ENCODE peak calls at places on chromosomes 3 and 15, in ten cellular contexts. D is RPMI7951, M is kidney tubule cell, H is ACHN, N is activated gamma-delta T cell treated with Interleukin-2 at 50 U/mL for 16 hours, O is omental fat pad, Q is bronchial epithelial cell, Y is heart left ventricle, U is GM23338, K is thoracic aorta. R is an unnamed sample.

GRCh38 chr3:158539414-158540014 is 31.5 kb upstream of the MLF1 start:
- DNase-seq in N (peak; percentile 7), H (peak; percentile 66), U (peak; percentile 82), Q (peak; percentile 38), K (no peak), Y (no peak), M (peak; percentile 55), O (peak; percentile 26), D (peak; percentile 55), R (peak; percentile 68)

GRCh38 chr15:82544431-82544830 is 4.2 kb upstream of the RPS17 start:
- DNase-seq in H (no peak), U (no peak), K (no peak), Y (no peak), D (no peak), N (no peak), M (no peak), O (no peak), Q (no peak), R (no peak)

GRCh38 chr15:66798426-66799061 is 96.5 kb downstream of the SMAD6 start:
- DNase-seq in Y (no peak), H (no peak), U (no peak), O (no peak), K (no peak), N (no peak), M (no peak), Q (no peak), D (no peak), R (no peak)

GRCh38 chr15:70066422-70066821 is 31.3 kb downstream of the TLE3 start:
- DNase-seq in D (no peak), Q (no peak), Y (no peak), U (no peak), M (no peak), K (no peak), H (no peak), O (no peak), N (no peak), R (no peak)

GRCh38 chr3:18393906-18394305 is 31.2 kb downstream of the SATB1 start:
- DNase-seq in M (peak; percentile 4), D (peak; percentile 26), Y (no peak), N (no peak), U (no peak), O (no peak), Q (peak; percentile 59), H (no peak), K (no peak), R (peak; percentile 16)

GRCh38 chr15:99438222-99438592 is 127.6 kb upstream of the MEF2A start:
- DNase-seq in U (no peak), Q (no peak), Y (peak; percentile 14), M (no peak), D (no peak), K (no peak), O (no peak), H (no peak), N (peak; percentile 2), R (no peak)

GRCh38 chr3:104273046-104273649 is 1093.6 kb upstream of the ALCAM start:
- DNase-seq in U (peak; percentile 74), K (no peak), M (peak; percentile 54), O (no peak), Y (no peak), H (peak; percentile 57), D (peak; percentile 39), Q (peak; percentile 44), N (no peak), R (peak; percentile 68)

GRCh38 chr15:78225783-78226541 is 8.4 kb downstream of the ACSBG1 start:
- DNase-seq in Q (peak; percentile 18), U (no peak), D (no peak), O (no peak), K (no peak), H (no peak), N (no peak), M (no peak), Y (no peak), R (no peak)

GRCh38 chr15:71757741-71758530 is 52.4 kb upstream of the NR2E3 start:
- DNase-seq in Y (no peak), U (no peak), N (no peak), O (no peak), Q (no peak), H (peak; percentile 20), K (no peak), M (peak; percentile 95), D (no peak), R (no peak)

GRCh38 chr3:11481561-11481960 is 162.2 kb downstream of the VGLL4 start:
- DNase-seq in M (no peak), O (no peak), K (no peak), Q (no peak), U (no peak), N (no peak), Y (peak; percentile 33), H (no peak), D (no peak), R (no peak)

GRCh38 chr15:90465930-90466567 is 63.7 kb upstream of the CRTC3 start:
- DNase-seq in Y (no peak), K (no peak), Q (no peak), U (no peak), N (no peak), O (no peak), D (no peak), M (peak; percentile 49), H (no peak), R (no peak)

GRCh38 chr3:45841380-45841700 is 579 bp downstream of the LZTFL1 start:
- DNase-seq in U (peak; percentile 26), H (peak; percentile 35), K (no peak), M (peak; percentile 37), D (peak; percentile 28), O (no peak), Y (no peak), N (no peak), Q (peak; percentile 29), R (peak; percentile 47)

GRCh38 chr3:192445768-192446644 is 281.3 kb downstream of the FGF12 start:
- DNase-seq in M (peak; percentile 4), K (no peak), H (no peak), D (peak; percentile 18), Y (peak; percentile 21), O (no peak), Q (no peak), N (no peak), U (no peak), R (no peak)

GRCh38 chr3:13380991-13381390 is 39.1 kb downstream of the NUP210 start:
- DNase-seq in M (no peak), D (no peak), U (no peak), Y (no peak), Q (no peak), H (no peak), N (no peak), O (no peak), K (no peak), R (no peak)

GRCh38 chr15:30922469-30923311 is 19.0 kb downstream of the FAN1 start:
- DNase-seq in D (peak; percentile 63), Y (no peak), U (peak; percentile 96), M (peak; percentile 92), N (no peak), H (peak; percentile 40), O (no peak), Q (peak; percentile 70), K (no peak), R (no peak)

GRCh38 chr15:79329186-79329611 is 18.3 kb downstream of the TMED3 start:
- DNase-seq in D (peak; percentile 79), U (no peak), Q (peak; percentile 79), N (no peak), H (peak; percentile 2), Y (no peak), M (peak; percentile 78), K (no peak), O (no peak), R (peak; percentile 7)

GRCh38 chr3:23806322-23807160 is 786 bp downstream of the UBE2E1 start:
- DNase-seq in N (peak; percentile 10), M (no peak), K (no peak), D (peak; percentile 33), Y (peak; percentile 43), O (no peak), H (no peak), Q (no peak), U (peak; percentile 63), R (no peak)

GRCh38 chr3:142931222-142931621 is 32.3 kb downstream of the PAQR9 start:
- DNase-seq in D (peak; percentile 18), K (no peak), N (no peak), Q (peak; percentile 52), M (no peak), O (no peak), Y (no peak), U (peak; percentile 67), H (no peak), R (peak; percentile 19)

GRCh38 chr15:83769411-83769960 is 115.6 kb downstream of the ADAMTSL3 start:
- DNase-seq in H (no peak), N (no peak), D (no peak), M (no peak), O (no peak), U (no peak), K (no peak), Y (no peak), Q (peak; percentile 44), R (no peak)

GRCh38 chr3:146702237-146702636 is 97.1 kb upstream of the PLSCR5 start:
- DNase-seq in H (no peak), D (no peak), K (no peak), U (no peak), Q (no peak), Y (no peak), M (no peak), O (no peak), N (no peak), R (no peak)

GRCh38 chr3:189404036-189404435 is 227.2 kb upstream of the TP63 start:
- DNase-seq in N (no peak), Y (no peak), H (no peak), O (no peak), M (no peak), Q (peak; percentile 83), U (no peak), K (no peak), D (no peak), R (no peak)

GRCh38 chr3:138381413-138381901 is 33.1 kb downstream of the MRAS start:
- DNase-seq in M (no peak), U (no peak), Y (peak; percentile 67), K (no peak), H (no peak), D (peak; percentile 63), N (no peak), O (no peak), Q (no peak), R (no peak)

GRCh38 chr3:17195856-17196604 is 311.3 kb downstream of the PLCL2 start:
- DNase-seq in Q (peak; percentile 7), M (no peak), O (no peak), U (peak; percentile 25), H (no peak), K (no peak), N (no peak), D (no peak), Y (no peak), R (no peak)

GRCh38 chr3:194082596-194083220 is 53.2 kb upstream of the HES1 start:
- DNase-seq in O (no peak), M (no peak), K (no peak), H (no peak), Q (no peak), D (peak; percentile 59), U (no peak), N (no peak), Y (peak; percentile 70), R (no peak)

GRCh38 chr3:179038216-179038898 is 33.3 kb downstream of the ZMAT3 start:
- DNase-seq in D (no peak), Q (no peak), U (no peak), O (no peak), Y (no peak), H (no peak), K (no peak), N (no peak), M (peak; percentile 14), R (no peak)

GRCh38 chr3:155248531-155249187 is 44.8 kb downstream of the STRIT1 start:
- DNase-seq in Y (no peak), O (no peak), D (no peak), H (no peak), U (no peak), Q (no peak), K (no peak), N (no peak), M (no peak), R (no peak)

GRCh38 chr3:197687570-197687969 is 49.1 kb downstream of the RUBCN start:
- DNase-seq in Q (no peak), H (no peak), Y (no peak), K (no peak), O (no peak), D (no peak), N (no peak), U (no peak), M (no peak), R (no peak)

GRCh38 chr15:66072616-66073361 is 180.8 kb downstream of the MEGF11 start:
- DNase-seq in N (no peak), O (no peak), K (no peak), H (no peak), Y (no peak), U (no peak), D (peak; percentile 80), M (no peak), Q (no peak), R (no peak)

R was measured in RKO.